ENCODE peak calls at places on chromosomes 5 and 9, in six cellular contexts. P is cardiac fibroblast; F is HCEC 1CT; I is renal cortical epithelial cell; V is ureter; L is effector CD8-positive, alpha-beta T cell. B is an unnamed sample.

GRCh38 chr5:76691470-76692273 is 24.3 kb upstream of the F2R start:
- DNase-seq in P (peak), F (peak), I (peak), V (no peak), L (no peak), B (peak)

GRCh38 chr9:5644522-5644921 is 15.6 kb downstream of the RIC1 start:
- DNase-seq in P (no peak), F (peak), I (no peak), V (no peak), L (no peak), B (no peak)

GRCh38 chr5:74027732-74028338 is 401.8 kb downstream of the ARHGEF28 start:
- DNase-seq in P (no peak), F (no peak), I (no peak), V (no peak), L (no peak), B (no peak)

GRCh38 chr5:142242272-142242671 is 82.5 kb downstream of the SPRY4 start:
- DNase-seq in P (no peak), F (no peak), I (no peak), V (no peak), L (no peak), B (no peak)

GRCh38 chr9:120326076-120326693 is 253.8 kb downstream of the CDK5RAP2 start:
- DNase-seq in P (no peak), F (no peak), I (no peak), V (no peak), L (no peak), B (no peak)

GRCh38 chr5:179324760-179325295 is 20.4 kb downstream of the ADAMTS2 start:
- DNase-seq in P (no peak), F (no peak), I (no peak), V (no peak), L (no peak), B (no peak)

GRCh38 chr5:176362098-176362442 is 506 bp upstream of the KIAA1191 start:
- DNase-seq in P (no peak), F (no peak), I (no peak), V (no peak), L (no peak), B (no peak)

GRCh38 chr9:130570200-130570599 is 9.2 kb upstream of the FUBP3 start:
- DNase-seq in P (peak), F (peak), I (peak), V (no peak), L (no peak), B (peak)

GRCh38 chr5:137014731-137015130 is 484.4 kb downstream of the SPOCK1 start:
- DNase-seq in P (no peak), F (no peak), I (no peak), V (no peak), L (no peak), B (no peak)

GRCh38 chr5:136729901-136730355 is 364.6 kb upstream of the TRPC7 start:
- DNase-seq in P (peak), F (peak), I (peak), V (no peak), L (no peak), B (peak)

GRCh38 chr5:155103164-155103563 is 89.6 kb downstream of the KIF4B start:
- DNase-seq in P (peak), F (peak), I (no peak), V (no peak), L (no peak), B (peak)

GRCh38 chr5:115419794-115420585 is 123.5 kb upstream of the CCDC112 start:
- DNase-seq in P (peak), F (peak), I (peak), V (no peak), L (no peak), B (peak)

GRCh38 chr5:152634596-152634995 is 229.5 kb upstream of the NMUR2 start:
- DNase-seq in P (no peak), F (no peak), I (peak), V (no peak), L (no peak), B (no peak)

GRCh38 chr5:91341159-91341558 is 42.0 kb downstream of the ARRDC3 start:
- DNase-seq in P (no peak), F (no peak), I (no peak), V (no peak), L (no peak), B (no peak)

GRCh38 chr5:132979367-132979935 is 16.0 kb upstream of the AFF4 start:
- DNase-seq in P (no peak), F (peak), I (peak), V (no peak), L (no peak), B (no peak)

GRCh38 chr9:4027616-4028015 is 272.3 kb downstream of the GLIS3 start:
- DNase-seq in P (no peak), F (no peak), I (no peak), V (no peak), L (no peak), B (no peak)

GRCh38 chr9:90925581-90926257 is 124.1 kb downstream of the SYK start:
- DNase-seq in P (peak), F (peak), I (peak), V (no peak), L (no peak), B (peak)

GRCh38 chr5:2752875-2753435 is 1.5 kb upstream of the IRX2 start:
- DNase-seq in P (no peak), F (no peak), I (no peak), V (no peak), L (no peak), B (peak)

GRCh38 chr9:116868212-116868611 is 181.1 kb downstream of the TRIM32 start:
- DNase-seq in P (no peak), F (no peak), I (peak), V (no peak), L (no peak), B (no peak)

GRCh38 chr5:916441-917293 is 24.0 kb downstream of the TRIP13 start:
- DNase-seq in P (no peak), F (no peak), I (no peak), V (peak), L (no peak), B (no peak)

GRCh38 chr5:77398896-77399295 is 93.2 kb downstream of the WDR41 start:
- DNase-seq in P (no peak), F (no peak), I (no peak), V (no peak), L (no peak), B (no peak)

GRCh38 chr5:57824047-57824446 is 341.4 kb upstream of the ACTBL2 start:
- DNase-seq in P (no peak), F (peak), I (peak), V (no peak), L (no peak), B (peak)

GRCh38 chr5:135608761-135609443 is 30.1 kb upstream of the CXCL14 start:
- DNase-seq in P (no peak), F (no peak), I (peak), V (no peak), L (no peak), B (no peak)

GRCh38 chr9:89277454-89277853 is 33.5 kb upstream of the CKS2 start:
- DNase-seq in P (peak), F (no peak), I (peak), V (no peak), L (no peak), B (no peak)

GRCh38 chr9:134365791-134366222 is 39.6 kb downstream of the RXRA start:
- DNase-seq in P (peak), F (no peak), I (no peak), V (peak), L (no peak), B (peak)

GRCh38 chr5:139295692-139296091 is 2.2 kb downstream of the MATR3 start:
- DNase-seq in P (peak), F (no peak), I (no peak), V (no peak), L (no peak), B (no peak)

GRCh38 chr9:108562176-108562575 is 293.6 kb downstream of the ACTL7B start:
- DNase-seq in P (no peak), F (no peak), I (no peak), V (no peak), L (no peak), B (no peak)

GRCh38 chr9:123354806-123355508 is 1.0 kb upstream of the CRB2 start:
- DNase-seq in P (no peak), F (no peak), I (no peak), V (no peak), L (no peak), B (no peak)

GRCh38 chr5:170221319-170221718 is 11.5 kb upstream of the C5orf58 start:
- DNase-seq in P (peak), F (peak), I (peak), V (no peak), L (no peak), B (no peak)

GRCh38 chr9:70539007-70539406 is 124.5 kb upstream of the KLF9 start:
- DNase-seq in P (no peak), F (no peak), I (no peak), V (no peak), L (no peak), B (no peak)

GRCh38 chr5:67900515-67900914 is 315.0 kb upstream of the PIK3R1 start:
- DNase-seq in P (peak), F (no peak), I (no peak), V (no peak), L (no peak), B (no peak)

B was measured in GM03348.